ENCODE peak calls at places on chromosomes 13 and 19, in seven cellular contexts. L is Peyer's patch, P is kidney, M is astrocyte, G is tibial artery, O is fibroblast of lung, E is heart right ventricle. U is an unnamed sample.

GRCh38 chr13:49561064-49561410 is 24.3 kb downstream of the RCBTB1 start:
- DNase-seq in L (no peak), P (no peak), M (peak; percentile 10), G (no peak), O (peak; percentile 22), E (peak; percentile 39), U (peak; percentile 57)

GRCh38 chr19:55486971-55487883 is 1.0 kb upstream of the SSC5D start:
- DNase-seq in L (no peak), P (peak; percentile 92), M (peak; percentile 98), G (peak; percentile 88), O (peak; percentile 98), E (peak; percentile 89), U (peak; percentile 96)

GRCh38 chr19:780935-781334 is 16.3 kb upstream of the PTBP1 start:
- DNase-seq in L (no peak), P (no peak), M (no peak), G (no peak), O (no peak), E (no peak), U (no peak)

GRCh38 chr19:53432088-53432661 is 391 bp downstream of the ZNF761 start:
- DNase-seq in L (peak; percentile 53), P (peak; percentile 74), M (no peak), G (no peak), O (peak; percentile 6), E (peak; percentile 21), U (peak; percentile 3)

GRCh38 chr13:96781141-96781540 is 213.1 kb downstream of the OXGR1 start:
- DNase-seq in L (no peak), P (no peak), M (no peak), G (peak; percentile 93), O (peak; percentile 11), E (no peak), U (no peak)

GRCh38 chr19:7083076-7083956 is 13.8 kb downstream of the ZNF557 start:
- DNase-seq in L (no peak), P (no peak), M (peak; percentile 37), G (no peak), O (peak; percentile 39), E (no peak), U (peak; percentile 56)

GRCh38 chr19:49591731-49592485 is 926 bp downstream of the PRR12 start:
- DNase-seq in L (peak; percentile 64), P (peak; percentile 86), M (no peak), G (peak; percentile 75), O (peak; percentile 49), E (peak; percentile 42), U (peak; percentile 40)

GRCh38 chr19:46661735-46662592 is 982 bp upstream of the DACT3 start:
- DNase-seq in L (peak; percentile 83), P (peak; percentile 92), M (peak; percentile 74), G (peak; percentile 92), O (peak; percentile 84), E (peak; percentile 83), U (peak; percentile 95)

GRCh38 chr13:100301418-100301817 is 212.5 kb downstream of the PCCA start:
- DNase-seq in L (no peak), P (no peak), M (no peak), G (no peak), O (no peak), E (peak; percentile 6), U (peak; percentile 6)

GRCh38 chr19:3725640-3726310 is 17.6 kb downstream of the TJP3 start:
- DNase-seq in L (peak; percentile 92), P (peak; percentile 91), M (no peak), G (no peak), O (peak; percentile 12), E (no peak), U (no peak)

GRCh38 chr13:21330126-21330861 is 128.8 kb downstream of the ZDHHC20 start:
- DNase-seq in L (no peak), P (no peak), M (no peak), G (no peak), O (no peak), E (no peak), U (no peak)

GRCh38 chr13:113585828-113586355 is 1.3 kb downstream of the TFDP1 start:
- DNase-seq in L (no peak), P (peak; percentile 37), M (no peak), G (peak; percentile 37), O (no peak), E (no peak), U (peak; percentile 11)

GRCh38 chr13:51494151-51494550 is 41.3 kb upstream of the INTS6 start:
- DNase-seq in L (no peak), P (no peak), M (peak; percentile 69), G (no peak), O (peak; percentile 76), E (no peak), U (peak; percentile 16)

GRCh38 chr13:51588406-51588949 is 4.2 kb downstream of the WDFY2 start:
- DNase-seq in L (no peak), P (no peak), M (no peak), G (no peak), O (no peak), E (no peak), U (no peak)

GRCh38 chr13:84864341-84864740 is 934.9 kb downstream of the SLITRK6 start:
- DNase-seq in L (no peak), P (no peak), M (no peak), G (no peak), O (no peak), E (no peak), U (no peak)

GRCh38 chr19:56660381-56661105 is 11.0 kb downstream of the ZNF835 start:
- DNase-seq in L (no peak), P (no peak), M (no peak), G (no peak), O (no peak), E (peak; percentile 27), U (no peak)

GRCh38 chr19:2574971-2575630 is 99.2 kb downstream of the GADD45B start:
- DNase-seq in L (no peak), P (no peak), M (no peak), G (peak; percentile 65), O (no peak), E (no peak), U (no peak)

GRCh38 chr19:16441661-16442071 is 30.1 kb downstream of the EPS15L1 start:
- DNase-seq in L (no peak), P (no peak), M (no peak), G (no peak), O (no peak), E (no peak), U (peak; percentile 16)

GRCh38 chr19:5434970-5435641 is 20.1 kb upstream of the ZNRF4 start:
- DNase-seq in L (no peak), P (no peak), M (peak; percentile 96), G (no peak), O (peak; percentile 98), E (no peak), U (peak; percentile 85)

GRCh38 chr13:42996584-42996983 is 4.5 kb upstream of the EPSTI1 start:
- DNase-seq in L (no peak), P (no peak), M (peak; percentile 77), G (no peak), O (peak; percentile 82), E (no peak), U (peak; percentile 97)

GRCh38 chr13:102657630-102658029 is 37.2 kb downstream of the METTL21C start:
- DNase-seq in L (no peak), P (no peak), M (no peak), G (no peak), O (no peak), E (no peak), U (peak; percentile 9)
- TF ChIP-seq CTCF in L (no peak), P (peak; percentile 6), M (peak; percentile 30), G (no peak), O (peak; percentile 38), E (peak; percentile 39), U (peak; percentile 34)

GRCh38 chr19:18921593-18921992 is 2.1 kb downstream of the DDX49 start:
- DNase-seq in L (peak; percentile 25), P (peak; percentile 66), M (no peak), G (no peak), O (no peak), E (no peak), U (no peak)

GRCh38 chr19:18922228-18922985 is 2.9 kb downstream of the DDX49 start:
- DNase-seq in L (peak; percentile 31), P (peak; percentile 77), M (no peak), G (no peak), O (no peak), E (no peak), U (no peak)

GRCh38 chr19:18919086-18919894 is at the start of the genes COPE and DDX49:
- DNase-seq in L (peak; percentile 97), P (peak; percentile 99), M (peak; percentile 100), G (peak; percentile 99), O (peak; percentile 100), E (peak; percentile 99), U (peak; percentile 100)

GRCh38 chr19:18920400-18920799 is 885 bp downstream of the DDX49 start:
- DNase-seq in L (no peak), P (no peak), M (no peak), G (no peak), O (no peak), E (no peak), U (no peak)

GRCh38 chr19:18919895-18920204 is 335 bp downstream of the DDX49 start:
- DNase-seq in L (no peak), P (no peak), M (no peak), G (no peak), O (peak; percentile 13), E (no peak), U (no peak)
- H3K4me3 ChIP-seq in L (peak overlapping the region; percentile 97), P (peak overlapping the region; percentile 95), M (peak overlapping the region; percentile 99), G (peak overlapping the region; percentile 87), O (peak overlapping the region; percentile 90), E (peak overlapping the region; percentile 98), U (peak overlapping the region; percentile 70)

GRCh38 chr13:26706381-26706780 is 54.2 kb downstream of the GPR12 start:
- DNase-seq in L (no peak), P (no peak), M (no peak), G (no peak), O (no peak), E (no peak), U (no peak)
- TF ChIP-seq CTCF in L (no peak), P (no peak), M (no peak), G (no peak), O (no peak), E (no peak), U (peak; percentile 5)

GRCh38 chr13:75312884-75313520 is 169.0 kb downstream of the TBC1D4 start:
- DNase-seq in L (no peak), P (no peak), M (no peak), G (no peak), O (no peak), E (no peak), U (no peak)

GRCh38 chr13:75307370-75307984 is 174.5 kb downstream of the TBC1D4 start:
- DNase-seq in L (no peak), P (no peak), M (peak; percentile 14), G (no peak), O (peak; percentile 19), E (no peak), U (no peak)

GRCh38 chr13:75305057-75305456 is 176.9 kb downstream of the TBC1D4 start:
- DNase-seq in L (no peak), P (no peak), M (peak; percentile 30), G (no peak), O (peak; percentile 37), E (peak; percentile 68), U (no peak)

GRCh38 chr13:75308222-75308621 is 173.7 kb downstream of the TBC1D4 start:
- DNase-seq in L (no peak), P (no peak), M (no peak), G (no peak), O (peak; percentile 2), E (no peak), U (no peak)

DNA sequence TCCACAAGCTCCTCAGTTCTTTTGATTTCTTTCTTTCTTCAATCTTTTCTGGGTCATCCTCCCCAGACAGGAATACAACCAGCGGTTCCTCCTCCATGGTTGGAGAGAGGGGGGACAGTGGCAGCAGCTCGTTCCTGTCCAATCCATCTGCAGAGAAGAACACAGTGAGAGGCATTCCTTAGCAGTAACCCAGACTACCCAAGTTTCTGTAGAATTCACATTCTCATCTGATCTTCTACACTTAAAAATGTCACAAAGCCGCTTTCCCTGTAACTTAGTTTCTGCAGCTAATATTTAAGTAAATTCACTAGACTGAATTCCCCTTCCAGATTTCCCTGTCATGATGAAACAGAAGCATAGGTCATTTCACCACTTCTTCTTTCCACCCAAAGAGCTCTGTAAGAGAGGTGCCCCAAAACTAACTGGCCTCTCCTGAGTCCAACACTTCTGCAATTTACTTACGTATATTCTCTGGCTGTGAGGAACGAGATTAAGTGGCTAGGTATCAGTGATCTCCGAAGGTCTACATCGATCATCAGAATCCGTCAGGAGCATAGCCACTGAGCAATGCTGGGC is 171.9 kb downstream of the TBC1D4 start:
- DNase-seq in L (no peak), P (no peak), M (no peak), G (no peak), O (no peak), E (no peak), U (no peak)
- H3K4me3 ChIP-seq in L (no peak overlapping the region), P (no peak overlapping the region), M (no peak overlapping the region), G (no peak overlapping the region), O (no peak overlapping the region), E (no peak overlapping the region), U (no peak overlapping the region)